ENCODE peak calls at places on chromosomes 1 and 21, in four cellular contexts. E is foreskin fibroblast, F is lung, J is uterus. K is an unnamed sample.

GRCh38 chr1:26581287-26581651 is 51.7 kb downstream of the RPS6KA1 start:
- DNase-seq in E (no peak), F (no peak), J (no peak), K (no peak)

GRCh38 chr1:217343907-217344306 is 287.0 kb downstream of the GPATCH2 start:
- DNase-seq in E (no peak), F (no peak), J (no peak), K (no peak)

GRCh38 chr1:89609781-89610456 is 23.0 kb upstream of the LRRC8C start:
- DNase-seq in E (no peak), F (no peak), J (no peak), K (no peak)

GRCh38 chr1:197737916-197738315 is 37.4 kb downstream of the DENND1B start:
- DNase-seq in E (no peak), F (no peak), J (no peak), K (no peak)

GRCh38 chr1:91689586-91690481 is 189.2 kb downstream of the CDC7 start:
- DNase-seq in E (no peak), F (no peak), J (no peak), K (no peak)

GRCh38 chr1:37858931-37859506 is 373 bp downstream of the MTF1 start:
- DNase-seq in E (peak; percentile 13), F (no peak), J (no peak), K (no peak)

GRCh38 chr1:226424228-226425003 is 16.5 kb upstream of the PARP1 start:
- DNase-seq in E (peak; percentile 18), F (no peak), J (no peak), K (no peak)

GRCh38 chr1:20357796-20358195 is 67.1 kb downstream of the VWA5B1 start:
- DNase-seq in E (no peak), F (no peak), J (no peak), K (no peak)

GRCh38 chr1:111618081-111618480 is 1.5 kb upstream of the RAP1A start:
- DNase-seq in E (no peak), F (no peak), J (no peak), K (no peak)

GRCh38 chr1:209769171-209769904 is 13.5 kb downstream of the TRAF3IP3 start:
- DNase-seq in E (peak; percentile 76), F (peak; percentile 61), J (peak; percentile 32), K (peak; percentile 89)

DNA sequence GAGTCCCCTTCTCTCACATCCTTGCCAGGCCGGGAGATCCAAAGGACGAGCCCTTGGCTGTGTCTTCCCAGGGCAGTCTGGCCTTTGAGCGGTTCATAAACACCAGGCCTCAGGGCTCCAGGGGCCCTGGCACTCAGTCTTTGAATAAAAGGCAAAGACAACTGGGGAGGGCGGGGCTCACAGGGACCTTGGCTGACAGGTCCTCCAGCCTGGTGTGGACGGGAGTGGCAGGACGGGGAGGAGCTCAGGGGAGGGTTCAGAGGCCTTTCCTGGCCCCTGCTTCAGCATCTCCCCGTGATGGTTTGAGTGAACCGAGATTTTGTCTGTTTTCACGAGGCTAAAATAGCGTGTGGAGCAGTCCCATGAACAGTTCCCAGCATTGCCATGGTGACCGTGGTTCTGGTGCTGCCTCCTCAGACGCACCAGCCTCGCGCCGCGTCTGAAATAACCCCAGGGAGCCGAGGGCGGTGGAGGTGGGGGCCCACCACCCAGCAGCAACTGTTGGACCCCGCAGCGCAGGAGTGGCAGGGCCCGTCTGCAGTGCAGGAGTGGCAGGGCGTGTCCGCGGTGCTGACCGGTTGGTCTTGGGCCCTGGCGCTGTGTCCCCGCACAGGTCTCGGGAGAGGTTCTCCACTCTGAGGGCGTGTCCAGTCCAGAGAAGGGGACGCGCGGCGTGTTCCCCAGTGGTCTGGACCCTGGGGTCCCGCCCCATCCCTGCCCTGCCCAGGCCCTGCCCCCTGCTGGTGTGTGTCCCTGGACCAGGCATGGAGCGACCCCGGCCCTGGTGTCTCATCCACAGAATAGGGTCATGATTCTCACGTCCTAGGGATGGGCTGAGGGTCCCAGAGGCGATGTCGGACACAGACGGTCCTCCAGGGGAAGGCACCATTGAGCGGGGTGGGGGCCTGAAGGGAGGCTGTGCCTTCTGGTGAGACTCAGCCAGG is 7.1 kb upstream of the PRKCZ start:
- DNase-seq in E (no peak), F (no peak), J (no peak), K (no peak)
- TF ChIP-seq CTCF in E (no peak), F (no peak), J (no peak), K (no peak)

DNA sequence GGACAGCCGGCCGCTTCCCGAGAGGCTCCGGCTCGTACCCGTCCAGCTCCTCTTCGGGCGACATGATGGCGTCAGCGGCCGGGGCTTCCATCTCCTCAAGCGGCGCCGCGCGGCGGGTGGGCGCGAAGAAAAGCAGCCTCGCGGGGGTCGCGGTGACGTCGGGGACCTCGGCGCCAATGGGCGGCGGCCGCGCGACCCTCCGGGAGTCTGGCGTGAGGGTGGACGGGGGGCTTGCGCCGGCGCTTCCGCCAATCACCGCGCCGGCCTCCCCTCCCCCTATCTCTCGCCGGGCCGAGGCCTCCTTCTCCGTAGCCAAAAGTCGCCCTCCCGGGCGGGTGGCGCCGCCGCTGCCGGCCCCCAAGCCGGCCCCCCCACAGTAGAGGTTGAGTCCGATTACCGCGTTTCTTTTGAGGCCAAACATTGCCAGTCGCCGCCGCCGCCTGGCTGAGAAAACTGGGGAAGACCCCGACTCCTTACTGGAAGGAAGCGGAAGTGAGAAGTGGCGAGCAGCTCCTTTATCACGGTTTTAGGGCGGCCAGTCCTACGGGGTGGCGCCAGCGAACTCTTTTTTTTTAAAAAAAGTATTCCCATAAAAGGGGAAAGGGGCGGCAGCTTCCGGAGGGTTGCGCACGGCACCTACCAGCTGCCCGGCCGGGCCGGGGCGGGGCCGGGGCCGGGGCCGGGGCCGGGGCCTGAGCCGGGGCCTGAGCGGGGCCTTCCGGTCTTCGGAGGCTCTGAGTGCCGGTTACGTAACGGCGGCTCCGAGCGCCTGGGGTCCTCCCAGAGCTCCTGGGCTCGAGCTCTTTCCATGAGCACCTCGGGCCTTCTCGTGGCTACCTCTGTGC is at the start of gene MCL1:
- DNase-seq in E (peak; percentile 97), F (peak; percentile 94), J (peak; percentile 90), K (peak; percentile 97)
- TF ChIP-seq CTCF in E (no peak), F (no peak), J (no peak), K (peak; percentile 8)

GRCh38 chr1:243236604-243237252 is 18.4 kb downstream of the CEP170 start:
- DNase-seq in E (no peak), F (no peak), J (no peak), K (no peak)
- TF ChIP-seq CTCF in E (no peak), F (no peak), J (no peak), K (no peak)

GRCh38 chr21:44013380-44014088 is 1.4 kb downstream of the TRAPPC10 start:
- DNase-seq in E (no peak), F (no peak), J (no peak), K (no peak)

GRCh38 chr21:44010429-44010828 is 1.7 kb upstream of the TRAPPC10 start:
- DNase-seq in E (no peak), F (no peak), J (no peak), K (no peak)

GRCh38 chr21:44011774-44012473 is at the start of gene TRAPPC10:
- DNase-seq in E (peak; percentile 88), F (peak; percentile 78), J (peak; percentile 83), K (peak; percentile 96)

GRCh38 chr21:44011123-44011773 is 861 bp upstream of the TRAPPC10 start:
- DNase-seq in E (no peak), F (no peak), J (no peak), K (no peak)

GRCh38 chr21:44012474-44013379 is 618 bp downstream of the TRAPPC10 start:
- DNase-seq in E (peak; percentile 14), F (peak; percentile 71), J (peak; percentile 59), K (no peak)
- TF ChIP-seq CTCF in E (no peak), F (no peak), J (no peak), K (no peak)

GRCh38 chr1:170067253-170067819 is 7.2 kb downstream of the KIFAP3 start:
- DNase-seq in E (no peak), F (no peak), J (no peak), K (no peak)
- TF ChIP-seq CTCF in E (no peak), F (no peak), J (no peak), K (no peak)

DNA sequence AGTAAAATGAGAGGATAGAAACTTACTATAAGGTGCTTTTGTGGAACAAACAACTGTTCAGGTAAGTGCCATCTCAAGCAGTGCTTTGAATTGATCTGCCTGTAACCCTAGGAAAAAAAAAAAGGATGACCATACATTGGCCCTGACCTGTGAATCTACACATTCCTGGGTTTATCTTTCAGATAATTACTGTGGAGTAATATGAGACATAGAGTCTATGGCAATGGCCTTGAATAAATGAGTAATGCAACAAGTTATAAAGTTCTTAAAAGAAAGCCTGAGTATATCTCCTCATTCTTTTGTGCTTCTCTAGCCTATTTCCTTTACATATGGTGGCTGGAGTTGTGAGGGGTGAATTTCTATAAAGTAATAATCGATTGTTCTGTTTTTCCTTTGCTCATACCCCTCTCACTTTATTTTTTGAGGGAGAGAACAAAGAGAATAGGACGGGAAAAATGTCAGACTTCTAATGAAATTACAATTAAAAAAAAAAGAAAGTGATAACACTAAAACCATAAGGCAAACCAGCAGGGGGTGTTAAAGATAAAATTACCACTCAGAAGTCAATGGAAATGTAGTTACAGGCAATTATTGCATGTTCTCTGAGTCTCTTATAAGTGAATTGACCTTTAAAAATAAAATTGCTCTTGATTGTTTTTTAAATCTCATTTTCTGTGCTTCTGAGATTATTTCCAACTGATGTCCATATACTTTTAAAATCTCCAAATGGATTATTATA is 12.4 kb upstream of the ATP1A1 start:
- DNase-seq in E (no peak), F (no peak), J (no peak), K (no peak)
- TF ChIP-seq CTCF in E (peak; percentile 5), F (no peak), J (peak; percentile 42), K (peak; percentile 19)

GRCh38 chr1:229370601-229371021 is 27.8 kb upstream of the CCSAP start:
- DNase-seq in E (no peak), F (no peak), J (no peak), K (peak; percentile 54)
- TF ChIP-seq CTCF in E (no peak), F (no peak), J (no peak), K (no peak)